ENCODE peak calls at places on chromosome X, in seven cellular contexts. R is stomach; W is pancreas; P is CD4-positive, CD25-positive, alpha-beta regulatory T cell; J is left lung; I is uterus; Q is A549. E is an unnamed sample.

GRCh38 chrX:56745019-56745418 is 16.0 kb downstream of the NBDY start:
- DNase-seq in R (no peak), W (no peak), P (no peak), J (no peak), I (no peak), Q (peak), E (peak)

GRCh38 chrX:156001001-156001666 is 3.6 kb downstream of the IL9R start:
- DNase-seq in R (no peak), W (no peak), P (no peak), J (no peak), I (no peak), Q (no peak), E (no peak)

GRCh38 chrX:51760657-51761056 is 17.4 kb downstream of the GSPT2 start:
- DNase-seq in R (no peak), W (no peak), P (no peak), J (no peak), I (no peak), Q (no peak), E (no peak)

GRCh38 chrX:138756234-138756633 is 44.7 kb upstream of the FGF13 start:
- DNase-seq in R (no peak), W (no peak), P (no peak), J (peak), I (no peak), Q (peak), E (peak)

GRCh38 chrX:48971325-48972213 is at the start of gene KCND1:
- DNase-seq in R (peak), W (peak), P (no peak), J (peak), I (peak), Q (no peak), E (peak)

GRCh38 chrX:10014462-10015373 is 47.6 kb downstream of the CLDN34 start:
- DNase-seq in R (peak), W (peak), P (peak), J (peak), I (peak), Q (peak), E (peak)

GRCh38 chrX:72105436-72105835 is 26.3 kb downstream of the RTL5 start:
- DNase-seq in R (no peak), W (no peak), P (peak), J (no peak), I (no peak), Q (no peak), E (no peak)

GRCh38 chrX:50403903-50404302 is 66.7 kb downstream of the DGKK start:
- DNase-seq in R (no peak), W (no peak), P (no peak), J (no peak), I (no peak), Q (no peak), E (no peak)

GRCh38 chrX:123976671-123977316 is 15.3 kb downstream of the STAG2 start:
- DNase-seq in R (no peak), W (no peak), P (no peak), J (no peak), I (no peak), Q (peak), E (no peak)

GRCh38 chrX:9662148-9662547 is 103.5 kb downstream of the GPR143 start:
- DNase-seq in R (no peak), W (no peak), P (no peak), J (no peak), I (no peak), Q (no peak), E (no peak)

GRCh38 chrX:9557508-9557907 is 92.7 kb downstream of the TBL1X start:
- DNase-seq in R (no peak), W (no peak), P (no peak), J (no peak), I (no peak), Q (no peak), E (no peak)

GRCh38 chrX:115367956-115368355 is 78.4 kb downstream of the LUZP4 start:
- DNase-seq in R (no peak), W (no peak), P (no peak), J (no peak), I (no peak), Q (peak), E (no peak)

GRCh38 chrX:136779346-136779781 is 1.4 kb downstream of the ARHGEF6 start:
- DNase-seq in R (no peak), W (no peak), P (peak), J (no peak), I (no peak), Q (no peak), E (no peak)

GRCh38 chrX:142804085-142804484 is 221.6 kb upstream of the SPANXN4 start:
- DNase-seq in R (no peak), W (no peak), P (peak), J (no peak), I (no peak), Q (peak), E (no peak)

GRCh38 chrX:154490021-154490413 is 412 bp downstream of the SLC10A3 start:
- DNase-seq in R (no peak), W (peak), P (peak), J (no peak), I (peak), Q (peak), E (no peak)

GRCh38 chrX:45598841-45599240 is 398.2 kb upstream of the DIPK2B start:
- DNase-seq in R (no peak), W (no peak), P (no peak), J (no peak), I (no peak), Q (no peak), E (no peak)

GRCh38 chrX:43971966-43972961 is 926 bp downstream of the NDP start:
- DNase-seq in R (no peak), W (no peak), P (no peak), J (no peak), I (no peak), Q (no peak), E (no peak)
- H3K4me3 ChIP-seq in R (peak), W (no peak), P (peak), J (no peak), I (peak), Q (no peak), E (peak)

DNA sequence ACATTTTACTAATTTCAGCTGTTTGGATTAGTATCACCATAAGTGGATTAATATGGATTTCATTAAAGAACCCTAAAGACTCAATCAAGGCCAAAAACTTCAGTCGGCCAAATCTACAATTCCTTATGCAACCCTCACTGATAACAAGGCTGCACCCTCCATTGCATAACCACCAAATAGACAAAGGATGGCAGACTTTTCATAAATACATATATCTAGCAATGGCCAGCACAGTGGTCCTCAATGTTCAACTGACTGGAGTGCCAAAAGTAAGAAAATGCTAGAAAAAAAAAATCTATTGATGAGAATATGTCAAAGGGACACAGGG is 46.6 kb downstream of the MID1IP1 start:
- DNase-seq in R (no peak), W (no peak), P (no peak), J (no peak), I (no peak), Q (no peak), E (no peak)
- H3K4me3 ChIP-seq in R (no peak), W (no peak), P (no peak), J (no peak), I (no peak), Q (no peak), E (no peak)

GRCh38 chrX:101190736-101191135 is 28.9 kb upstream of the DRP2 start:
- DNase-seq in R (no peak), W (no peak), P (no peak), J (no peak), I (no peak), Q (no peak), E (no peak)

GRCh38 chrX:101195442-101196173 is 24.0 kb upstream of the DRP2 start:
- DNase-seq in R (no peak), W (no peak), P (no peak), J (no peak), I (no peak), Q (no peak), E (no peak)

GRCh38 chrX:101191217-101191750 is 28.3 kb upstream of the DRP2 start:
- DNase-seq in R (peak), W (peak), P (no peak), J (no peak), I (peak), Q (no peak), E (no peak)
- H3K4me3 ChIP-seq in R (peak), W (no peak), P (no peak), J (no peak), I (no peak), Q (no peak), E (no peak)

DNA sequence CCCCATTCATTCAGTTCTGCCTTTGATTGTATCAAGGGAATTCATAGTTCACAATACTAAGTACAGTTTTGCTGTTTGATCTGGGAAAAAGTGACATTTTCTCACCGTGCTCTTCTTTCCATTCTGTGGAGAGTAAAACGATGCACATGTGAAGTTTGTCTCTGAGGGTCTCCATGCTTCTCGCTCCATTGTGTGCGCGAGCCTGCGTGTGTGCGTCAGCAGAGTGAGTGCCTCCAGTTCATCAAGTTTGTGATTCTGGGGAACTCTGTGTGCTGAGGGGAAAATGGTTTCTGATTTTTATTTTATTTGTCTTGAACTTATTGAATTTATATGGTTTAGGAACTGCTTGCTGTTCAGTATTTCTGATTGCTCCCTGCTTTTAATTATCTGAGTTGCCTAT is 2.0 kb downstream of the STK26 start:
- DNase-seq in R (no peak), W (no peak), P (no peak), J (no peak), I (no peak), Q (no peak), E (no peak)
- H3K4me3 ChIP-seq in R (no peak), W (no peak), P (peak), J (no peak), I (peak), Q (no peak), E (peak)

DNA sequence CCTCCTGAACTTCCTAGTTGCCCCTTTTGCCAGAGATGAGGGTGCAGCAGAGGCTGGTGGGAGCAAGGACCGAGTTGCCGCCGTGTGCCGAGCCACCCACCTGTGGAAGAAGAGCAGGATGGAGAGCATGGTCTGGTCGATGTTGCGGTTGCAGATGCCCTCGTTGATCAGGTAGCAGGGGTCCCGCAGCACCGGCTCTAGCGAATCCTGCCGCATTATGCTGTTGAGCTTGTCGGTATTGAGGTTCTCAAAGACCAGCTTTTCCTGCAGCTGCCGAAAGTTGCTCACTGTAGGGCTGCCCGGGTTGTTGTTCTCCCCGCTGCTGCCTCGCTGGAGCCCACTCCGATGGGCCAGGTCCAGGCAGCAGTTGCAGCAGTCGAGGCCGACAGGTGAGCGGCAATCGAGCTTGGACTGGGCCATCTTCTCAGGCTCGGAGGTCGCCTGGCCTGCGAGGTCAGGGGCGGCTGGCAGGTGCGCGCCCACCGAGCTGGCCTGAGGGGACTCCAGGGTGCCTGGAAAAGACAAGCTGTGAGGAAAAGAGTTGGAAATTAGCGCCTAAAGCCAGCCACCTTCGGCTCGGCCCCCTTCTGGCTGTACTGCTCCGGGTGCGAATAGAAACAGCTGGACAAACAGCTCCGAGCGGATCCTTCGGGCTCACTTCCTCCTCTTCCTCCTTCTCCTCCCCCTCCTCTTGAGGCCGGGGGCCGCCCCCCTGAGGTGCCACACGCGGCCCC is 420 bp downstream of the TSC22D3 start:
- DNase-seq in R (no peak), W (no peak), P (no peak), J (no peak), I (no peak), Q (no peak), E (no peak)
- H3K4me3 ChIP-seq in R (peak), W (peak), P (no peak), J (peak), I (peak), Q (peak), E (peak)